ENCODE peak calls at places on chromosomes 12 and 14, in nine cellular contexts. E, U, Z, Y, D, V, J, B and L are unnamed samples.

GRCh38 chr14:102007916-102008418 is 43.6 kb downstream of the DYNC1H1 start:
- DNase-seq in U (peak; percentile 41), B (no peak), E (no peak), Z (no peak), J (no peak), D (no peak), V (no peak), Y (no peak), L (no peak)

GRCh38 chr12:58918475-58918874 is 1.8 kb downstream of the LRIG3 start:
- DNase-seq in J (no peak), Z (no peak), Y (no peak), E (peak; percentile 14), U (peak; percentile 91), B (no peak), D (no peak), V (no peak), L (no peak)

GRCh38 chr14:53619625-53620324 is 336.9 kb downstream of the BMP4 start:
- DNase-seq in B (peak; percentile 24), V (no peak), Z (peak; percentile 26), D (no peak), Y (no peak), J (no peak), U (no peak), E (peak; percentile 50), L (no peak)

GRCh38 chr12:98646165-98646764 is 1.2 kb downstream of the APAF1 start:
- DNase-seq in J (no peak), Z (peak; percentile 43), E (peak; percentile 50), Y (no peak), V (no peak), B (peak; percentile 13), D (no peak), U (peak; percentile 33), L (no peak)

GRCh38 chr12:122087431-122088180 is 9.1 kb downstream of the MLXIP start:
- DNase-seq in B (no peak), E (no peak), U (no peak), V (no peak), J (no peak), Y (peak; percentile 26), D (no peak), Z (no peak), L (no peak)

GRCh38 chr12:51973560-51973959 is 22.1 kb downstream of the ACVR1B start:
- DNase-seq in E (no peak), Y (no peak), D (no peak), B (no peak), Z (peak; percentile 66), U (no peak), V (no peak), J (no peak), L (no peak)

GRCh38 chr12:118377891-118378470 is 1.6 kb downstream of the SUDS3 start:
- DNase-seq in J (peak; percentile 42), D (peak; percentile 72), U (peak; percentile 54), Z (peak; percentile 66), Y (peak; percentile 65), V (peak; percentile 75), B (peak; percentile 60), E (peak; percentile 76), L (peak; percentile 74)

GRCh38 chr12:100404769-100405407 is 48.0 kb downstream of the SLC17A8 start:
- DNase-seq in J (no peak), Z (peak; percentile 46), U (peak; percentile 80), E (peak; percentile 35), Y (no peak), V (peak; percentile 61), B (peak; percentile 17), D (peak; percentile 26), L (peak; percentile 34)

GRCh38 chr14:79629891-79630560 is 581.3 kb downstream of the DIO2 start:
- DNase-seq in B (no peak), Z (peak; percentile 56), E (peak; percentile 1), J (no peak), Y (no peak), V (no peak), U (no peak), D (no peak), L (no peak)

GRCh38 chr12:75477137-75477536 is 3.4 kb upstream of the GLIPR1 start:
- DNase-seq in V (no peak), E (no peak), Y (no peak), J (no peak), U (no peak), D (no peak), Z (no peak), B (no peak), L (no peak)

GRCh38 chr12:43208221-43208620 is 343.8 kb downstream of the ADAMTS20 start:
- DNase-seq in Y (no peak), Z (peak; percentile 10), D (no peak), E (no peak), J (no peak), B (no peak), U (no peak), V (no peak), L (no peak)

GRCh38 chr14:32821989-32822653 is 116.6 kb upstream of the NPAS3 start:
- DNase-seq in B (no peak), V (no peak), D (no peak), Y (no peak), Z (peak; percentile 52), J (no peak), U (no peak), E (no peak), L (no peak)

GRCh38 chr14:50839048-50839447 is 8.1 kb upstream of the NIN start:
- DNase-seq in Z (no peak), V (no peak), Y (no peak), B (no peak), E (peak; percentile 32), J (no peak), D (no peak), U (no peak), L (no peak)

GRCh38 chr12:522692-523378 is 63.1 kb downstream of the B4GALNT3 start:
- DNase-seq in E (no peak), Y (no peak), U (peak; percentile 62), V (no peak), B (no peak), Z (no peak), J (no peak), D (no peak), L (no peak)

GRCh38 chr14:95533391-95533821 is 1.4 kb upstream of the GLRX5 start:
- DNase-seq in B (no peak), Y (no peak), D (no peak), U (peak; percentile 92), E (no peak), Z (peak; percentile 67), V (no peak), J (no peak), L (no peak)

GRCh38 chr14:62181591-62181990 is 419.4 kb downstream of the SNAPC1 start:
- DNase-seq in J (no peak), V (no peak), Y (no peak), U (no peak), E (no peak), B (no peak), Z (no peak), D (no peak), L (no peak)

GRCh38 chr12:106110626-106111300 is 28.0 kb downstream of the NUAK1 start:
- DNase-seq in B (no peak), V (no peak), D (peak; percentile 33), Y (no peak), J (no peak), Z (no peak), U (no peak), E (no peak), L (no peak)

GRCh38 chr12:6635375-6635855 is 344 bp downstream of the LPAR5 start:
- DNase-seq in B (no peak), U (no peak), J (no peak), Y (no peak), E (no peak), V (no peak), D (no peak), Z (peak; percentile 28), L (no peak)

GRCh38 chr14:105375635-105376057 is 22.7 kb upstream of the TEX22 start:
- DNase-seq in J (no peak), D (no peak), Z (peak; percentile 9), E (no peak), V (no peak), U (peak; percentile 18), B (no peak), Y (no peak), L (no peak)

GRCh38 chr14:59028476-59029202 is 159.8 kb upstream of the DAAM1 start:
- DNase-seq in E (peak; percentile 79), V (peak; percentile 45), D (peak; percentile 64), B (peak; percentile 96), U (peak; percentile 98), Y (peak; percentile 56), Z (peak; percentile 87), J (no peak), L (peak; percentile 55)

GRCh38 chr14:100747021-100747586 is 20.4 kb downstream of the DLK1 start:
- DNase-seq in V (peak; percentile 74), B (no peak), J (no peak), Z (peak; percentile 92), E (peak; percentile 69), U (peak; percentile 92), Y (no peak), D (no peak), L (no peak)

GRCh38 chr14:70098257-70098809 is 90.4 kb downstream of the SLC8A3 start:
- DNase-seq in V (no peak), Z (peak; percentile 2), Y (no peak), D (no peak), U (peak; percentile 43), J (no peak), B (no peak), E (no peak), L (no peak)

GRCh38 chr12:120118710-120119097 is 2.2 kb upstream of the RAB35 start:
- DNase-seq in B (no peak), Y (no peak), U (no peak), E (peak; percentile 22), V (no peak), D (no peak), Z (no peak), J (no peak), L (no peak)

GRCh38 chr12:124872068-124872719 is 8.5 kb upstream of the SCARB1 start:
- DNase-seq in Y (no peak), Z (no peak), U (no peak), J (no peak), E (no peak), V (no peak), D (no peak), B (no peak), L (no peak)

GRCh38 chr12:124032265-124032886 is 59.4 kb downstream of the ZNF664 start:
- DNase-seq in Z (peak; percentile 84), D (peak; percentile 22), J (no peak), V (no peak), Y (no peak), U (peak; percentile 71), E (peak; percentile 59), B (peak; percentile 80), L (peak; percentile 38)

GRCh38 chr14:51939727-51940126 is 49.6 kb upstream of the RTRAF start:
- DNase-seq in D (no peak), E (no peak), V (no peak), U (peak; percentile 55), Y (no peak), Z (peak; percentile 37), J (no peak), B (no peak), L (no peak)

GRCh38 chr14:85625925-85626585 is 96.1 kb downstream of the FLRT2 start:
- DNase-seq in J (no peak), Z (no peak), U (no peak), E (no peak), Y (no peak), V (no peak), D (no peak), B (no peak), L (no peak)

GRCh38 chr14:100634026-100634425 is 46.8 kb upstream of the BEGAIN start:
- DNase-seq in V (no peak), B (no peak), Z (no peak), D (no peak), E (no peak), J (no peak), Y (no peak), U (peak; percentile 82), L (no peak)

GRCh38 chr14:66405158-66405557 is 81.0 kb upstream of the CCDC196 start:
- DNase-seq in V (no peak), B (no peak), J (no peak), U (no peak), Y (no peak), Z (peak; percentile 59), E (peak; percentile 3), D (no peak), L (no peak)

GRCh38 chr14:32038876-32039275 is 38.2 kb upstream of the ARHGAP5 start:
- DNase-seq in E (no peak), Y (no peak), V (no peak), U (peak; percentile 97), J (no peak), Z (peak; percentile 21), B (no peak), D (no peak), L (no peak)

GRCh38 chr14:93734086-93734822 is 54.0 kb downstream of the PRIMA1 start:
- DNase-seq in Z (no peak), V (no peak), B (peak; percentile 10), J (no peak), D (no peak), Y (no peak), U (peak; percentile 60), E (no peak), L (no peak)